ENCODE peak calls at places on chromosomes 3 and 15, in four cellular contexts. L is A549, H is mucosa of descending colon, B is neural progenitor cell. Z is an unnamed sample.
A peak's percentile ranks its signal among the peaks of the same experiment; 100 is the strongest.

GRCh38 chr15:44261007-44261706 is 27.4 kb upstream of the GOLM2 start:
- DNase-seq in B (peak; percentile 57), L (peak; percentile 2), H (no peak), Z (no peak)

GRCh38 chr3:189324538-189325138 is 152.9 kb downstream of the TPRG1 start:
- DNase-seq in B (no peak), H (peak; percentile 69), L (peak; percentile 98), Z (no peak)

GRCh38 chr15:42239528-42240245 is 31.6 kb upstream of the VPS39 start:
- DNase-seq in B (no peak), L (no peak), H (no peak), Z (no peak)

GRCh38 chr3:43031490-43032216 is 52.5 kb downstream of the GASK1A start:
- DNase-seq in B (no peak), L (no peak), H (no peak), Z (peak; percentile 85)

GRCh38 chr15:88624156-88624970 is 3.2 kb downstream of the AEN start:
- DNase-seq in H (peak; percentile 21), B (peak; percentile 49), L (no peak), Z (no peak)

GRCh38 chr3:155853214-155854146 is 747 bp downstream of the SLC33A1 start:
- DNase-seq in L (peak; percentile 12), H (no peak), B (peak; percentile 74), Z (no peak)

GRCh38 chr15:31317033-31317979 is 9.3 kb upstream of the KLF13 start:
- DNase-seq in B (no peak), L (no peak), H (no peak), Z (no peak)

GRCh38 chr15:100171411-100171810 is 170.4 kb downstream of the ADAMTS17 start:
- DNase-seq in H (no peak), B (no peak), L (no peak), Z (no peak)

DNA sequence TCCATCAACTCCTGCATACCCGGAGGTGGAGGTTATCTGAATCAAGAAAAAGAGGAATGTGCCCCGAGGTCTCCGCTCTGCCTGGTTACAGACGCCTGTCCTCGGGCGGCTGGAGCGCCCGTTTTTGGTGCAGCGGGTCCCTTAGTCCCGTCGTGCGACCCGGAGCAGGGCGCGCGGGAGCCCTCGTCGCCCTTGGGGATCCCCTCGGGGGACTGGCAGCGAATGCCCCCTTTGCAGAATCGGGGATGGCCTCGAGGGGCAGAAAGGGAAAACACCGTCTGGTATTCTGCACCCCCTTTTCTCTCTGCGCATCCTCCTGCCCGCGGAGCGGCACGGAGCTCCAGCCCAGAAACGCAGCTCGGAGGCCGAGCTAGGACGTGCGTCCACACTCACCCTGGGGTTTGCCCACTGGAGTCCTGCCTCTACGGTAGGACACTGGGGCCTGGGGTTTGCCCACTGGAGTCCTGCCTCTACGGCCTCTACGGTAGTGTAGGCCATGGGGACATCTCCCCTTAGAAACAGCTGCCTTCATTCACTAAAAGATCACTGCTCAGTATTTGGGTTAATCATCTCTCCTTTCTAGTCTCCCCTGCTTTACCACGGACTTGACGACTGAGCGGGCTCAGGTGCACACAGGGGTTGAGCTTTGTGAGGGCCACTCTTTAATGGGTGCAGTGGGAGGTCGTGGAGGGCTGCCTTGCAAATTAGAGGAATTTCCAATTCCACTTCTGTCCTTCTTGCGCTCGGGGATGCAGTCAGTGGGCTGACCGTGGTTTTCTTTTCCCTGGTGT is 2.4 kb downstream of the PTPRG start:
- DNase-seq in H (peak; percentile 33), L (no peak), B (peak; percentile 55), Z (no peak)
- H3K4me3 ChIP-seq in H (no peak overlapping the region), L (no peak overlapping the region), B (peak overlapping the region; percentile 99), Z (peak overlapping the region; percentile 90)

GRCh38 chr3:70808881-70809280 is 496.4 kb upstream of the MDFIC2 start:
- DNase-seq in H (no peak), B (no peak), L (no peak), Z (no peak)

GRCh38 chr3:70803317-70803716 is 490.9 kb upstream of the MDFIC2 start:
- DNase-seq in B (no peak), H (no peak), L (no peak), Z (no peak)

GRCh38 chr3:70803891-70804290 is 491.5 kb upstream of the MDFIC2 start:
- DNase-seq in L (no peak), H (no peak), B (no peak), Z (no peak)

GRCh38 chr3:70806556-70806955 is 494.1 kb upstream of the MDFIC2 start:
- DNase-seq in H (no peak), B (no peak), L (no peak), Z (no peak)

DNA sequence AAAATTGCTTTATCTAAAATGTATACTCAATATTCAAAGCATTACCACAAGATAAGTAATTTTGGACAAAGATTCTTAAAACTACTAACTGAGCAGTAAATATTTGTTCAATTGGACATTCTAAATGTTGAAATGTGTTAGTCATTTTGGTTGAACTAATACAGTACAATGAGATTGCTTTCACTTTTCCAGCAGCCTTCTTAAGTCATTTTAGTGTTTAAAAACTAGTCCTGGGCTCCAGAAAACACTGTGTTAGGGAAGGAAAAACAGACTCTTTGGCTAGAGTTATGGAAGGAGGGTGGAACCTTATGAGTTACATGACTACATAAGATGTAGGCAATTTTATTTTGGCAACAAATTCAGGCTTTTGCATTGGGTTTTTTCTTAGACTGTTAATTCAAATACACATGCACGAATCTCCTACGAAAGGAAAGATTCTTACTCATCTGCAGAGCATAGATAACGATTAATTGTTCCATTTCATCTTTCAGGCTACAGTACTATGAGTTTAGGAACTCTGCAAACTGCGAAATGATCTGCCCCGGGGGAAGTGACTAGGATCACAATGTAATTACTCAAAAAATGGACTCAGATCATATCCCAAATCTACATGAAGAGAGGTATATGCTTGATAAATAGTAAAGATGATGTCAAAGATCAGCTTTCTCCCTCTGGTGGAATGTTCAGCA is 492.8 kb upstream of the MDFIC2 start:
- DNase-seq in H (no peak), B (no peak), L (no peak), Z (no peak)
- TF ChIP-seq CTCF in H (no peak), B (no peak), L (no peak), Z (no peak)

DNA sequence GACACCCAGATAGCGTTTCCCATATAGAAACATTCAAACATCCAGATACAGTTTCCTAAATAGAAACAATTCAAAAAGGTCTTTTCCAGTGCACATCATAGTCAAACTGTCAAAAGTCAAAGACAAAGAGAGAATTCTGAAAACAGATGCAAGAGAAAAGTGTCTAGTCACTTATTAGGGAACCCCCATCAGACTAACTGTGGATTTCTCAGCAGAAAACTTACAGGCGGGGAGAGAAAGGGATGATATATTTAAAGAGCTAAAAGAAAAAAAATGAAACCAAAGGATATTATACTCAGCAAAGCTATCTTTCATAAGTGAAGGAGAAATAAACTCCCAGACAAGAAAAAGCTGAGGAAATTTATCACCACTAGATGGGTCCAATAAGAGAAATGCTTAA is 22.3 kb upstream of the CX3CR1 start:
- DNase-seq in L (no peak), B (no peak), H (no peak), Z (no peak)
- H3K9me3 ChIP-seq in L (peaks cover 42% of the 10 kb centered on the region), B (no peaks in the 10 kb centered on the region), H (peaks cover 19% of the 10 kb centered on the region), Z (no peaks in the 10 kb centered on the region)

GRCh38 chr3:48468329-48468731 is 21.8 kb downstream of the ATRIP start:
- DNase-seq in L (no peak), B (no peak), H (peak; percentile 64), Z (no peak)
- H3K4me3 ChIP-seq in L (no peak overlapping the region), B (no peak overlapping the region), H (no peak overlapping the region), Z (no peak overlapping the region)

GRCh38 chr3:14461748-14462324 is 59.4 kb downstream of the SLC6A6 start:
- DNase-seq in B (peak; percentile 80), H (peak; percentile 72), L (peak; percentile 79), Z (no peak)
- TF ChIP-seq CTCF in B (peak; percentile 71), H (peak; percentile 29), L (peak; percentile 62), Z (peak; percentile 12)

GRCh38 chr15:25251700-25252390 is 187.0 kb downstream of the UBE3A start:
- DNase-seq in H (peak; percentile 9), L (no peak), B (no peak), Z (no peak)

GRCh38 chr15:25250011-25250596 is 188.7 kb downstream of the UBE3A start:
- DNase-seq in L (no peak), B (no peak), H (peak; percentile 3), Z (peak; percentile 47)

GRCh38 chr15:25249236-25250010 is 189.4 kb downstream of the UBE3A start:
- DNase-seq in B (no peak), L (no peak), H (peak; percentile 2), Z (no peak)

GRCh38 chr15:25248583-25249235 is 190.1 kb downstream of the UBE3A start:
- DNase-seq in H (peak; percentile 11), L (no peak), B (no peak), Z (no peak)

GRCh38 chr15:25250906-25251622 is 187.8 kb downstream of the UBE3A start:
- DNase-seq in B (no peak), H (peak; percentile 7), L (no peak), Z (peak; percentile 52)
- H3K9me3 ChIP-seq in B (peaks cover 7% of the 10 kb centered on the region), H (peaks cover 88% of the 10 kb centered on the region), L (no peaks in the 10 kb centered on the region), Z (no peaks in the 10 kb centered on the region)

GRCh38 chr3:122055215-122055614 is at the start of gene CD86:
- DNase-seq in L (no peak), B (no peak), H (no peak), Z (no peak)
- H3K4me3 ChIP-seq in L (no peak within 1 kb of the TSS), B (no peak within 1 kb of the TSS), H (no peak within 1 kb of the TSS), Z (peak within 1 kb of the TSS; percentile 20)

DNA sequence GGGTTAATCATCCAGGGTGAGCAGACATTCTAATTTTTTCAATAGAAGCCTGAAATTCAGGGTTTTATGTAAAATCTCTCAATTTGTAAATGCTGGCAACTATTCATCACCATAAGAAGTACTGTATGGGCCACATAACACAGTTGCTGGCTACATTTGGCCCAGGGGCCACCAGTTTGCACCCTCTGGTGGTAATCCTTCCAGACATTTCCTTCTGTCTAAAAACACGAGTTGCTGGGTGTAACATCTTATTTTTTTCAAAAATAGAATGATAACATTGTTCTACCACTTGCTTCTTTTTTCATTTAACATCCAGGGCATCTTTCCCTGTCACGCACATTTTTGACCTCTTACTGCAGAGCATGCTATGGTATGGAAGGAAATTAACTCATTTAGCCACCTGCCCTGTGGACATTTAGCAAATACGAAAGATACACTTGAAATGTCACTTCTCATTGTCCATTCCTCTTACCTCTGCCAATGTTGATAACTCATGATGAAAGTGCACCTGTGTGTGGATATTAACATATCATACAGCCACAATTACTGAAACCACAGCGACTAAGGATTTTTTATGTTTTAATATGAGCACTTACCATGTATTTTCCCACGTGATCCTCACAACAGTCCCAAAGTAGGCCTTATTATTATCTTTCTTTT is 117.5 kb upstream of the ARHGEF3 start:
- DNase-seq in H (no peak), L (no peak), B (no peak), Z (no peak)
- TF ChIP-seq CTCF in H (no peak), L (no peak), B (no peak), Z (no peak)